ENCODE peak calls at places on chromosomes 16 and 17, in six cellular contexts. P, W, I, G, V and K are unnamed samples.

GRCh38 chr17:79838541-79839274 is 532 bp downstream of the CBX4 start:
- DNase-seq in I (peak), V (peak), P (no peak), W (peak), G (peak), K (peak)

GRCh38 chr17:71809537-71809936 is 311.3 kb upstream of the SOX9 start:
- DNase-seq in W (no peak), P (no peak), I (no peak), V (no peak), G (no peak), K (no peak)

GRCh38 chr16:7227193-7227825 is 105.3 kb upstream of the RBFOX1 start:
- DNase-seq in G (peak), W (peak), V (no peak), I (no peak), P (no peak), K (no peak)

GRCh38 chr16:85563031-85563430 is 50.1 kb upstream of the GSE1 start:
- DNase-seq in I (no peak), V (no peak), W (no peak), P (no peak), G (no peak), K (no peak)

GRCh38 chr17:61285483-61286320 is 113.9 kb upstream of the TBX2 start:
- DNase-seq in I (peak), V (no peak), W (no peak), P (no peak), G (peak), K (no peak)

GRCh38 chr16:24876231-24876630 is 30.5 kb downstream of the SLC5A11 start:
- DNase-seq in P (no peak), G (no peak), I (no peak), V (no peak), W (no peak), K (no peak)

GRCh38 chr17:34502426-34502825 is 77.0 kb upstream of the TMEM132E start:
- DNase-seq in I (no peak), G (no peak), P (no peak), W (no peak), V (no peak), K (no peak)

GRCh38 chr17:76577876-76578275 is 7.8 kb downstream of the ST6GALNAC2 start:
- DNase-seq in P (no peak), G (no peak), W (no peak), I (no peak), V (no peak), K (no peak)

GRCh38 chr16:57374067-57374534 is 1.8 kb downstream of the CX3CL1 start:
- DNase-seq in P (no peak), V (no peak), I (no peak), G (no peak), W (no peak), K (no peak)

GRCh38 chr17:59365383-59365981 is 34.0 kb downstream of the YPEL2 start:
- DNase-seq in V (no peak), W (peak), P (no peak), G (peak), I (no peak), K (peak)

GRCh38 chr16:66511615-66512500 is 38.1 kb downstream of the TK2 start:
- DNase-seq in P (peak), G (peak), V (no peak), I (peak), W (no peak), K (no peak)

GRCh38 chr17:55190748-55191147 is 74.0 kb upstream of the HLF start:
- DNase-seq in W (no peak), G (no peak), V (no peak), I (no peak), P (no peak), K (no peak)

GRCh38 chr17:43224146-43224705 is 4.2 kb downstream of the CCDC200 start:
- DNase-seq in G (no peak), I (no peak), V (no peak), P (no peak), W (no peak), K (no peak)

GRCh38 chr16:71383054-71383773 is 24.7 kb downstream of the CALB2 start:
- DNase-seq in V (peak), I (peak), G (peak), P (no peak), W (no peak), K (no peak)

GRCh38 chr17:82270651-82271050 is 2.8 kb downstream of the CSNK1D start:
- DNase-seq in P (no peak), I (no peak), G (no peak), W (no peak), V (no peak), K (no peak)

GRCh38 chr17:17206913-17207368 is 808 bp upstream of the PLD6 start:
- DNase-seq in P (no peak), W (no peak), I (no peak), G (no peak), V (no peak), K (no peak)